ENCODE peak calls at places on chromosomes 12 and 14, in five cellular contexts. G, O, Y, P and F are unnamed samples.

GRCh38 chr12:85804663-85805062 is 31.5 kb downstream of the RASSF9 start:
- DNase-seq in G (no peak), O (peak), Y (no peak), P (no peak), F (no peak)

GRCh38 chr14:104290756-104291122 is 152.4 kb downstream of the KIF26A start:
- DNase-seq in G (peak), O (no peak), Y (no peak), P (no peak), F (peak)

GRCh38 chr12:120688527-120689071 is 1.6 kb downstream of the MLEC start:
- DNase-seq in G (no peak), O (no peak), Y (no peak), P (peak), F (no peak)

GRCh38 chr14:36619853-36620252 is 37.4 kb upstream of the NKX2-8 start:
- DNase-seq in G (no peak), O (no peak), Y (no peak), P (no peak), F (no peak)

GRCh38 chr12:94326727-94327126 is 132.9 kb downstream of the CEP83 start:
- DNase-seq in G (no peak), O (peak), Y (no peak), P (no peak), F (no peak)

GRCh38 chr12:47095446-47096236 is 15.9 kb upstream of the AMIGO2 start:
- DNase-seq in G (no peak), O (peak), Y (no peak), P (no peak), F (no peak)

GRCh38 chr14:20591235-20591634 is at the start of gene RNASE12:
- DNase-seq in G (no peak), O (no peak), Y (no peak), P (no peak), F (no peak)

GRCh38 chr14:99041820-99042174 is 230.2 kb downstream of the BCL11B start:
- DNase-seq in G (no peak), O (no peak), Y (no peak), P (no peak), F (no peak)

GRCh38 chr12:131557310-131557709 is 153.6 kb upstream of the SFSWAP start:
- DNase-seq in G (no peak), O (no peak), Y (no peak), P (no peak), F (no peak)

GRCh38 chr12:116087399-116087798 is 190.1 kb downstream of the MED13L start:
- DNase-seq in G (no peak), O (no peak), Y (no peak), P (peak), F (no peak)

GRCh38 chr12:84912191-84913142 is at the start of gene SLC6A15:
- DNase-seq in G (peak), O (no peak), Y (peak), P (no peak), F (peak)

GRCh38 chr14:30874120-30874998 is at the start of gene COCH:
- DNase-seq in G (peak), O (no peak), Y (peak), P (peak), F (peak)